ENCODE peak calls at places on chromosomes 13 and 19, in ten cellular contexts. One of them, this sample, is unnamed.

GRCh38 chr13:25067054-25067453 is 28.9 kb upstream of the PABPC3 start:
- DNase-seq in adrenal gland: no peak
- DNase-seq in CD8-positive, alpha-beta memory T cell: no peak
- DNase-seq in A549: no peak
- DNase-seq in naive thymus-derived CD4-positive, alpha-beta T cell: no peak
- DNase-seq in SK-N-SH: no peak
- DNase-seq in ovary: no peak
- DNase-seq in esophagus squamous epithelium: no peak
- DNase-seq in CD8-positive, alpha-beta T cell: no peak
- DNase-seq in heart right ventricle: no peak
- DNase-seq in this sample: no peak

GRCh38 chr13:29743229-29743786 is 107.1 kb downstream of the UBL3 start:
- DNase-seq in SK-N-SH: peak; percentile 49
- DNase-seq in heart right ventricle: peak; percentile 9
- DNase-seq in CD8-positive, alpha-beta T cell: no peak
- DNase-seq in CD8-positive, alpha-beta memory T cell: no peak
- DNase-seq in naive thymus-derived CD4-positive, alpha-beta T cell: no peak
- DNase-seq in A549: no peak
- DNase-seq in esophagus squamous epithelium: no peak
- DNase-seq in ovary: no peak
- DNase-seq in adrenal gland: no peak
- DNase-seq in this sample: no peak

GRCh38 chr19:13091400-13092161 is 11.1 kb downstream of the LYL1 start:
- DNase-seq in esophagus squamous epithelium: no peak
- DNase-seq in adrenal gland: no peak
- DNase-seq in ovary: peak; percentile 81
- DNase-seq in CD8-positive, alpha-beta memory T cell: no peak
- DNase-seq in heart right ventricle: peak; percentile 77
- DNase-seq in CD8-positive, alpha-beta T cell: no peak
- DNase-seq in naive thymus-derived CD4-positive, alpha-beta T cell: no peak
- DNase-seq in SK-N-SH: peak; percentile 91
- DNase-seq in A549: peak; percentile 36
- DNase-seq in this sample: no peak

GRCh38 chr13:46679369-46680180 is 117.4 kb downstream of the ESD start:
- DNase-seq in naive thymus-derived CD4-positive, alpha-beta T cell: peak; percentile 53
- DNase-seq in CD8-positive, alpha-beta memory T cell: peak; percentile 12
- DNase-seq in SK-N-SH: peak; percentile 64
- DNase-seq in CD8-positive, alpha-beta T cell: peak; percentile 15
- DNase-seq in heart right ventricle: peak; percentile 60
- DNase-seq in ovary: peak; percentile 34
- DNase-seq in adrenal gland: no peak
- DNase-seq in A549: no peak
- DNase-seq in esophagus squamous epithelium: no peak
- DNase-seq in this sample: peak; percentile 73

GRCh38 chr13:92677571-92677970 is 549.0 kb upstream of the GPC6 start:
- DNase-seq in CD8-positive, alpha-beta T cell: no peak
- DNase-seq in ovary: no peak
- DNase-seq in adrenal gland: no peak
- DNase-seq in SK-N-SH: no peak
- DNase-seq in esophagus squamous epithelium: no peak
- DNase-seq in heart right ventricle: no peak
- DNase-seq in A549: no peak
- DNase-seq in CD8-positive, alpha-beta memory T cell: no peak
- DNase-seq in naive thymus-derived CD4-positive, alpha-beta T cell: no peak
- DNase-seq in this sample: no peak

GRCh38 chr13:49308104-49308875 is 60.6 kb downstream of the CDADC1 start:
- DNase-seq in CD8-positive, alpha-beta T cell: no peak
- DNase-seq in heart right ventricle: peak; percentile 74
- DNase-seq in SK-N-SH: no peak
- DNase-seq in A549: no peak
- DNase-seq in CD8-positive, alpha-beta memory T cell: no peak
- DNase-seq in esophagus squamous epithelium: no peak
- DNase-seq in naive thymus-derived CD4-positive, alpha-beta T cell: no peak
- DNase-seq in ovary: peak; percentile 95
- DNase-seq in adrenal gland: peak; percentile 57
- DNase-seq in this sample: no peak

GRCh38 chr19:9116547-9116946 is 984 bp upstream of the OR7G1 start:
- DNase-seq in SK-N-SH: no peak
- DNase-seq in heart right ventricle: no peak
- DNase-seq in naive thymus-derived CD4-positive, alpha-beta T cell: no peak
- DNase-seq in ovary: no peak
- DNase-seq in CD8-positive, alpha-beta memory T cell: no peak
- DNase-seq in A549: no peak
- DNase-seq in adrenal gland: no peak
- DNase-seq in CD8-positive, alpha-beta T cell: no peak
- DNase-seq in esophagus squamous epithelium: no peak
- DNase-seq in this sample: no peak

GRCh38 chr19:38693380-38694223 is 46.2 kb downstream of the ACTN4 start:
- DNase-seq in A549: peak; percentile 92
- DNase-seq in SK-N-SH: no peak
- DNase-seq in ovary: no peak
- DNase-seq in naive thymus-derived CD4-positive, alpha-beta T cell: no peak
- DNase-seq in adrenal gland: no peak
- DNase-seq in esophagus squamous epithelium: no peak
- DNase-seq in CD8-positive, alpha-beta T cell: peak; percentile 22
- DNase-seq in CD8-positive, alpha-beta memory T cell: peak; percentile 46
- DNase-seq in heart right ventricle: peak; percentile 66
- DNase-seq in this sample: peak; percentile 71

GRCh38 chr13:36298535-36299068 is 988 bp upstream of the CCDC169 start:
- DNase-seq in A549: no peak
- DNase-seq in SK-N-SH: no peak
- DNase-seq in heart right ventricle: no peak
- DNase-seq in CD8-positive, alpha-beta T cell: no peak
- DNase-seq in ovary: no peak
- DNase-seq in CD8-positive, alpha-beta memory T cell: no peak
- DNase-seq in esophagus squamous epithelium: no peak
- DNase-seq in adrenal gland: no peak
- DNase-seq in naive thymus-derived CD4-positive, alpha-beta T cell: no peak
- DNase-seq in this sample: no peak

GRCh38 chr19:28898279-28898678 is 314.7 kb downstream of the UQCRFS1 start:
- DNase-seq in heart right ventricle: no peak
- DNase-seq in adrenal gland: no peak
- DNase-seq in A549: no peak
- DNase-seq in CD8-positive, alpha-beta T cell: no peak
- DNase-seq in esophagus squamous epithelium: no peak
- DNase-seq in CD8-positive, alpha-beta memory T cell: no peak
- DNase-seq in naive thymus-derived CD4-positive, alpha-beta T cell: no peak
- DNase-seq in ovary: no peak
- DNase-seq in SK-N-SH: no peak
- DNase-seq in this sample: no peak

GRCh38 chr19:31064486-31064885 is 284.8 kb downstream of the TSHZ3 start:
- DNase-seq in SK-N-SH: peak; percentile 16
- DNase-seq in naive thymus-derived CD4-positive, alpha-beta T cell: no peak
- DNase-seq in adrenal gland: no peak
- DNase-seq in CD8-positive, alpha-beta memory T cell: no peak
- DNase-seq in heart right ventricle: no peak
- DNase-seq in esophagus squamous epithelium: no peak
- DNase-seq in ovary: no peak
- DNase-seq in CD8-positive, alpha-beta T cell: no peak
- DNase-seq in A549: no peak
- DNase-seq in this sample: no peak

GRCh38 chr13:30373727-30374126 is 48.6 kb upstream of the UBE2L5 start:
- DNase-seq in ovary: no peak
- DNase-seq in CD8-positive, alpha-beta memory T cell: peak; percentile 29
- DNase-seq in esophagus squamous epithelium: peak; percentile 4
- DNase-seq in adrenal gland: no peak
- DNase-seq in naive thymus-derived CD4-positive, alpha-beta T cell: no peak
- DNase-seq in SK-N-SH: no peak
- DNase-seq in CD8-positive, alpha-beta T cell: no peak
- DNase-seq in heart right ventricle: no peak
- DNase-seq in A549: no peak
- DNase-seq in this sample: no peak

GRCh38 chr13:111954681-111955411 is 112.1 kb upstream of the SOX1 start:
- DNase-seq in esophagus squamous epithelium: no peak
- DNase-seq in A549: no peak
- DNase-seq in SK-N-SH: no peak
- DNase-seq in heart right ventricle: no peak
- DNase-seq in CD8-positive, alpha-beta memory T cell: no peak
- DNase-seq in adrenal gland: no peak
- DNase-seq in CD8-positive, alpha-beta T cell: no peak
- DNase-seq in ovary: no peak
- DNase-seq in naive thymus-derived CD4-positive, alpha-beta T cell: no peak
- DNase-seq in this sample: no peak

GRCh38 chr13:28347456-28348371 is 147.2 kb downstream of the FLT1 start:
- DNase-seq in CD8-positive, alpha-beta T cell: no peak
- DNase-seq in ovary: no peak
- DNase-seq in A549: no peak
- DNase-seq in heart right ventricle: no peak
- DNase-seq in naive thymus-derived CD4-positive, alpha-beta T cell: no peak
- DNase-seq in SK-N-SH: no peak
- DNase-seq in esophagus squamous epithelium: no peak
- DNase-seq in CD8-positive, alpha-beta memory T cell: no peak
- DNase-seq in adrenal gland: no peak
- DNase-seq in this sample: no peak

GRCh38 chr13:98540476-98540875 is 36.4 kb downstream of the STK24 start:
- DNase-seq in heart right ventricle: no peak
- DNase-seq in CD8-positive, alpha-beta memory T cell: no peak
- DNase-seq in ovary: no peak
- DNase-seq in adrenal gland: no peak
- DNase-seq in CD8-positive, alpha-beta T cell: no peak
- DNase-seq in SK-N-SH: no peak
- DNase-seq in naive thymus-derived CD4-positive, alpha-beta T cell: no peak
- DNase-seq in esophagus squamous epithelium: no peak
- DNase-seq in A549: no peak
- DNase-seq in this sample: no peak
- H3K4me1 ChIP-seq in heart right ventricle: peaks cover 99% of the 10 kb centered on the region
- H3K4me1 ChIP-seq in CD8-positive, alpha-beta memory T cell: peaks cover 91% of the 10 kb centered on the region
- H3K4me1 ChIP-seq in ovary: peaks cover 26% of the 10 kb centered on the region
- H3K4me1 ChIP-seq in adrenal gland: peaks cover 49% of the 10 kb centered on the region
- H3K4me1 ChIP-seq in CD8-positive, alpha-beta T cell: peaks cover 83% of the 10 kb centered on the region
- H3K4me1 ChIP-seq in SK-N-SH: peaks cover 66% of the 10 kb centered on the region
- H3K4me1 ChIP-seq in naive thymus-derived CD4-positive, alpha-beta T cell: peaks cover 50% of the 10 kb centered on the region
- H3K4me1 ChIP-seq in esophagus squamous epithelium: peaks cover 62% of the 10 kb centered on the region
- H3K4me1 ChIP-seq in A549: peaks cover 14% of the 10 kb centered on the region
- H3K4me1 ChIP-seq in this sample: peaks cover 44% of the 10 kb centered on the region

DNA sequence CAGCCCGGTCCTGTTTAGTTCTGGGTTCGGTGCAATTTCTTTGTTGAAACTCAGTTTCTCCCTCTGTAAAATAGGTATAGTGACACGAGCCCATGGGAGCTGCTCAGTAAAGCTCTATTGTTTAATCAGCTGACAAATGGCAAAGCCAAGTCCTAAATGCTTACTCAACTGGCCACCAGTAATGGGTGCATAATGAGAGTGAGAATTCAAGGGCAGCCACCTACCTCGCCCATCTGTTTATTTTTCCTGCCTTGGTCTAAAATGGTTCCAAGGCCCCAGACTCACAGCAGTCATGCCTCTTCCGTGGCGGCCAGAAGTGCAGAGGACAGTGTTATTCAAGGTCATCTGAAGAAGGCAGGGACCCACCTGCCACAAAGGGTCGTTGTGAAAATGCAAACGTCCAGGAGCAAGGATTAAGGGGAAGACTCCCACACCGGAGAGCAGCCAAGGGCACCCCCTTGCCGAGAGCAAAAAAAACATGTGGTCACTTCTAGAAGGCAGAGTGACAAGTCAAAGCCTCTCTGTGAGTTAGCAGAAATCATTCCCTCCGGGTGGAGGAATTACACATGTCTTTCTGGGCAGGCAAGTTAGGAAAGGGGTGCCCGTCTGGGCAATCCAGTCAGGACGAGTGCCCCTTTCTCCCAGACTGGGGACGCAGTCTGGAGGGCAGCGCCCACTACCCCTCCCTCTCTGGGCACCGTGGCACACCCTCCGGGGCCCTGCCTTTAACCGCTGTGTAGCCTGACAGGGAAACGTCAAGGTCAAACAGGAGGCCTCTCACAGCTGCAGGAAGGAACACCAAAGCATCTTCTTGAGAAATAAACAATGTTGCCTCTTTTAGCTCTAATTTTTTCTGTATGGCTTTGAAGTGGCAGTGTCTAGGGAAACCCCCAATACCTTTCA is 186.2 kb downstream of the FOXO1 start:
- DNase-seq in heart right ventricle: no peak
- DNase-seq in SK-N-SH: no peak
- DNase-seq in adrenal gland: no peak
- DNase-seq in esophagus squamous epithelium: no peak
- DNase-seq in naive thymus-derived CD4-positive, alpha-beta T cell: no peak
- DNase-seq in ovary: peak; percentile 30
- DNase-seq in CD8-positive, alpha-beta T cell: no peak
- DNase-seq in A549: no peak
- DNase-seq in CD8-positive, alpha-beta memory T cell: no peak
- DNase-seq in this sample: no peak
- H3K27ac ChIP-seq in heart right ventricle: no peak overlapping the region
- H3K27ac ChIP-seq in SK-N-SH: no peak overlapping the region
- H3K27ac ChIP-seq in adrenal gland: no peak overlapping the region
- H3K27ac ChIP-seq in esophagus squamous epithelium: no peak overlapping the region
- H3K27ac ChIP-seq in naive thymus-derived CD4-positive, alpha-beta T cell: no peak overlapping the region
- H3K27ac ChIP-seq in ovary: no peak overlapping the region
- H3K27ac ChIP-seq in CD8-positive, alpha-beta T cell: no peak overlapping the region
- H3K27ac ChIP-seq in A549: no peak overlapping the region
- H3K27ac ChIP-seq in CD8-positive, alpha-beta memory T cell: no peak overlapping the region
- H3K27ac ChIP-seq in this sample: no peak overlapping the region

GRCh38 chr13:77019756-77020155 is 7.2 kb downstream of the FBXL3 start:
- DNase-seq in naive thymus-derived CD4-positive, alpha-beta T cell: no peak
- DNase-seq in adrenal gland: no peak
- DNase-seq in esophagus squamous epithelium: no peak
- DNase-seq in A549: no peak
- DNase-seq in ovary: no peak
- DNase-seq in CD8-positive, alpha-beta memory T cell: no peak
- DNase-seq in heart right ventricle: no peak
- DNase-seq in SK-N-SH: no peak
- DNase-seq in CD8-positive, alpha-beta T cell: no peak
- DNase-seq in this sample: peak; percentile 58
- H3K4me1 ChIP-seq in naive thymus-derived CD4-positive, alpha-beta T cell: peaks cover 49% of the 10 kb centered on the region
- H3K4me1 ChIP-seq in adrenal gland: peaks cover 86% of the 10 kb centered on the region
- H3K4me1 ChIP-seq in esophagus squamous epithelium: peaks cover 50% of the 10 kb centered on the region
- H3K4me1 ChIP-seq in A549: peaks cover 9% of the 10 kb centered on the region
- H3K4me1 ChIP-seq in ovary: peaks cover 6% of the 10 kb centered on the region
- H3K4me1 ChIP-seq in CD8-positive, alpha-beta memory T cell: peaks cover 56% of the 10 kb centered on the region
- H3K4me1 ChIP-seq in heart right ventricle: peaks cover 97% of the 10 kb centered on the region
- H3K4me1 ChIP-seq in SK-N-SH: peaks cover 4% of the 10 kb centered on the region
- H3K4me1 ChIP-seq in CD8-positive, alpha-beta T cell: peaks cover 55% of the 10 kb centered on the region
- H3K4me1 ChIP-seq in this sample: peaks cover 17% of the 10 kb centered on the region

GRCh38 chr13:106361621-106362020 is 173.8 kb downstream of the EFNB2 start:
- DNase-seq in ovary: no peak
- DNase-seq in A549: no peak
- DNase-seq in SK-N-SH: no peak
- DNase-seq in CD8-positive, alpha-beta memory T cell: no peak
- DNase-seq in adrenal gland: no peak
- DNase-seq in CD8-positive, alpha-beta T cell: no peak
- DNase-seq in heart right ventricle: no peak
- DNase-seq in esophagus squamous epithelium: no peak
- DNase-seq in naive thymus-derived CD4-positive, alpha-beta T cell: no peak
- DNase-seq in this sample: no peak

GRCh38 chr13:106357198-106357597 is 178.3 kb downstream of the EFNB2 start:
- DNase-seq in SK-N-SH: no peak
- DNase-seq in naive thymus-derived CD4-positive, alpha-beta T cell: no peak
- DNase-seq in ovary: no peak
- DNase-seq in esophagus squamous epithelium: no peak
- DNase-seq in A549: no peak
- DNase-seq in CD8-positive, alpha-beta T cell: no peak
- DNase-seq in CD8-positive, alpha-beta memory T cell: no peak
- DNase-seq in heart right ventricle: no peak
- DNase-seq in adrenal gland: no peak
- DNase-seq in this sample: no peak

GRCh38 chr13:106367361-106367781 is 168.1 kb downstream of the EFNB2 start:
- DNase-seq in adrenal gland: no peak
- DNase-seq in CD8-positive, alpha-beta memory T cell: no peak
- DNase-seq in SK-N-SH: no peak
- DNase-seq in CD8-positive, alpha-beta T cell: no peak
- DNase-seq in esophagus squamous epithelium: no peak
- DNase-seq in ovary: no peak
- DNase-seq in heart right ventricle: no peak
- DNase-seq in A549: no peak
- DNase-seq in naive thymus-derived CD4-positive, alpha-beta T cell: no peak
- DNase-seq in this sample: peak; percentile 24

GRCh38 chr13:106362637-106363036 is 172.8 kb downstream of the EFNB2 start:
- DNase-seq in heart right ventricle: no peak
- DNase-seq in A549: no peak
- DNase-seq in CD8-positive, alpha-beta memory T cell: no peak
- DNase-seq in adrenal gland: no peak
- DNase-seq in CD8-positive, alpha-beta T cell: no peak
- DNase-seq in ovary: no peak
- DNase-seq in naive thymus-derived CD4-positive, alpha-beta T cell: no peak
- DNase-seq in esophagus squamous epithelium: no peak
- DNase-seq in SK-N-SH: peak; percentile 42
- DNase-seq in this sample: no peak
- H3K27ac ChIP-seq in heart right ventricle: no peak overlapping the region
- H3K27ac ChIP-seq in A549: no peak overlapping the region
- H3K27ac ChIP-seq in CD8-positive, alpha-beta memory T cell: no peak overlapping the region
- H3K27ac ChIP-seq in adrenal gland: no peak overlapping the region
- H3K27ac ChIP-seq in CD8-positive, alpha-beta T cell: no peak overlapping the region
- H3K27ac ChIP-seq in ovary: no peak overlapping the region
- H3K27ac ChIP-seq in naive thymus-derived CD4-positive, alpha-beta T cell: no peak overlapping the region
- H3K27ac ChIP-seq in esophagus squamous epithelium: no peak overlapping the region
- H3K27ac ChIP-seq in SK-N-SH: no peak overlapping the region
- H3K27ac ChIP-seq in this sample: no peak overlapping the region